ENCODE peak calls at places on chromosomes 6 and 20, in five cellular contexts. L is cardiac muscle cell, W is PC-9, D is iPS DF 6.9, I is gastrocnemius medialis. G is an unnamed sample.

GRCh38 chr6:4180653-4181255 is 45.4 kb upstream of the ECI2 start:
- DNase-seq in I (no peak), L (peak), D (no peak), W (no peak), G (no peak)

GRCh38 chr6:166119116-166119911 is 48.3 kb downstream of the TBXT start:
- DNase-seq in I (no peak), W (no peak), L (no peak), D (no peak), G (no peak)

GRCh38 chr6:168058691-168059551 is 20.1 kb downstream of the FRMD1 start:
- DNase-seq in W (no peak), L (no peak), D (no peak), I (no peak), G (no peak)

GRCh38 chr6:111710439-111710838 is 104.8 kb upstream of the TRAF3IP2 start:
- DNase-seq in D (no peak), I (no peak), L (no peak), W (no peak), G (no peak)

GRCh38 chr6:149061933-149062332 is 255.6 kb upstream of the TAB2 start:
- DNase-seq in W (no peak), L (no peak), D (no peak), I (no peak), G (no peak)

GRCh38 chr6:63049216-63049615 is 162.1 kb upstream of the FKBP1C start:
- DNase-seq in L (no peak), D (peak), I (no peak), W (no peak), G (no peak)

GRCh38 chr6:105087571-105088211 is 92.1 kb downstream of the POPDC3 start:
- DNase-seq in L (peak), W (peak), D (peak), I (peak), G (no peak)

GRCh38 chr20:34560141-34560523 is 1.6 kb downstream of the MAP1LC3A start:
- DNase-seq in L (no peak), I (no peak), W (no peak), D (no peak), G (peak)

GRCh38 chr6:34412643-34413214 is 13.1 kb downstream of the RPS10 start:
- DNase-seq in I (no peak), W (peak), D (no peak), L (peak), G (no peak)

GRCh38 chr6:33053230-33053629 is 20.2 kb downstream of the HLA-DPA1 start:
- DNase-seq in D (no peak), W (peak), L (peak), I (no peak), G (no peak)

GRCh38 chr6:39599341-39599740 is 125.9 kb downstream of the KIF6 start:
- DNase-seq in W (no peak), D (no peak), I (no peak), L (no peak), G (no peak)

GRCh38 chr20:63700199-63701050 is 4.0 kb downstream of the TNFRSF6B start:
- DNase-seq in I (no peak), W (no peak), L (no peak), D (no peak), G (no peak)

GRCh38 chr20:53711333-53712211 is 117.9 kb upstream of the ZNF217 start:
- DNase-seq in W (peak), D (no peak), L (no peak), I (no peak), G (no peak)
- H3K27ac ChIP-seq in W (no peak), D (no peak), L (no peak), I (no peak), G (no peak)

GRCh38 chr20:2693996-2694471 is 1.5 kb downstream of the EBF4 start:
- DNase-seq in D (no peak), L (peak), W (no peak), I (no peak), G (no peak)
- H3K4me3 ChIP-seq in D (no peak), L (peak), W (no peak), I (peak), G (peak)

DNA sequence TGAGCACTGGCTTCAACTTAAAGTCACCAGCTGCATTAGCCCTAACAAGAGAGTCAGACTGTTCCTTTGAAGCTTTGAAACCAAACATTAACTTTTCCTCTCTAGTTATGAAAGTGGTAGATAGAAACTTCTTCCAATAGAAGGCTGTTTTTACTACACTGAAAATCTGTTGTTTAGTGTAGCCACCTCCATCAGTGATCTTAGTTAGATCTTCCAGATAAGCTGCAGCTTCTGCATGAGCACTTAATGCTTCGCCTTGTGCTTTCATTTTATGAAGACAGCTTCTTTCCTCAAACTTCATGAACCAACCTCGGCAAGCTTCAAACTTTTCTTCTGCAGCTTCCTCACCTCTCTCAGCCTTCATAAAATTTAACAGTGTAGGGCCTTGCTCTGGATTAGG is 133.2 kb downstream of the INSM1 start:
- DNase-seq in I (no peak), L (no peak), D (no peak), W (no peak), G (no peak)
- H3K27ac ChIP-seq in I (no peak), L (no peak), D (no peak), W (no peak), G (no peak)

GRCh38 chr20:22568872-22569344 is 15.5 kb downstream of the FOXA2 start:
- DNase-seq in L (no peak), D (no peak), I (no peak), W (no peak), G (no peak)

GRCh38 chr20:22566876-22567658 is 17.3 kb downstream of the FOXA2 start:
- DNase-seq in I (no peak), W (no peak), D (no peak), L (no peak), G (no peak)

GRCh38 chr20:22572023-22572422 is 12.3 kb downstream of the FOXA2 start:
- DNase-seq in I (no peak), D (no peak), W (no peak), L (no peak), G (no peak)

GRCh38 chr20:22572491-22572890 is 11.9 kb downstream of the FOXA2 start:
- DNase-seq in D (no peak), L (no peak), I (no peak), W (no peak), G (no peak)

DNA sequence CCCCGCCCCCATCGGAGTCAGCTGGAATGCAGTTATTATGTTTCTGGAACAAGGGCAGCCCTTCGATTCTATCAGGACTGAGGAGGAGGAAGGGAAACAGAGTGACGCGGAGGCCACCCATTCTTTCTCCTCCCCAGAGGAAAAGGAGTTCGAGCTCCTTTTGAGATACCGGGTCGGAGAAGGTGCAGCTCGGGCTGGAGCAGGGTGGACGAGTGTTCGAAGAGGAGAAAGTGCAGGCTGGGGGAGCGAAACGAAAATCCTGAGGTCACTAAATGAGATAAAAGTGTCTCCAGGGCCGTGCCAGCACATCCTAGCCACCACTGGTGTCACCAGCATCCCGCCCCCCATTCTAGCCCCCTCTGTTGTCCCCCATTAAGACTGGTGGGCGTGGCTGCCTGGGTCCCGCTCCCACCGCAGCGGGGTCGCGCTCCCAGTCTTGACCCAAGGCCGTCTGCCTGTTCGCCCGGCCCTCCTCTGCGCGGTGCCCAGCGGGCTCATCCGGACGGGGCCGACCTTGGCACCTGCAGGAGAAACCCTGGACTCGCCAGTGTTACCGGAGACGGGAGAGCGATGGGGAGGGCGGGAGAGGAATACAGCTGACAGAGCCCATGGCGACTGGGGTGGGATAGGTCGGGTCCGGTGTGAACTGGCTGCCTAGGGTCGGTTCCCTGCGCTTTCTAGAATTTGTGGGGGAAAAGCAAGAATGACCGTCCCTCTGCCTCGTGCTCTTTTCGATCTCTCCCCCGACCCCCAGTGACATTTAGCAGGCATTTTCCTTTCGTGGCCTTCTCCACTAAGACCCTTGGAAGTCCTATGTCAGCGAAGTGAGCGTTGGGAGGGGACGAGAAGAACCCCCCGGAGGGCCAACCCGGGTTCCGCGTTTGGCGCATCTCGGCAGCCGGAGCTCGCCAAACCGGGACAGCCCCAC is 16.2 kb downstream of the FOXA2 start:
- DNase-seq in D (no peak), W (no peak), I (no peak), L (no peak), G (no peak)
- H3K4me3 ChIP-seq in D (no peak), W (no peak), I (no peak), L (no peak), G (peak)

GRCh38 chr20:38075161-38075998 is 41.8 kb downstream of the RPRD1B start:
- DNase-seq in D (no peak), W (no peak), I (no peak), L (no peak), G (no peak)
- H3K27ac ChIP-seq in D (no peak), W (no peak), I (peak), L (peak), G (peak)

GRCh38 chr6:6927437-6928361 is 180.1 kb upstream of the RREB1 start:
- DNase-seq in W (no peak), D (no peak), L (no peak), I (peak), G (no peak)
- H3K4me3 ChIP-seq in W (no peak), D (no peak), L (no peak), I (peak), G (no peak)

DNA sequence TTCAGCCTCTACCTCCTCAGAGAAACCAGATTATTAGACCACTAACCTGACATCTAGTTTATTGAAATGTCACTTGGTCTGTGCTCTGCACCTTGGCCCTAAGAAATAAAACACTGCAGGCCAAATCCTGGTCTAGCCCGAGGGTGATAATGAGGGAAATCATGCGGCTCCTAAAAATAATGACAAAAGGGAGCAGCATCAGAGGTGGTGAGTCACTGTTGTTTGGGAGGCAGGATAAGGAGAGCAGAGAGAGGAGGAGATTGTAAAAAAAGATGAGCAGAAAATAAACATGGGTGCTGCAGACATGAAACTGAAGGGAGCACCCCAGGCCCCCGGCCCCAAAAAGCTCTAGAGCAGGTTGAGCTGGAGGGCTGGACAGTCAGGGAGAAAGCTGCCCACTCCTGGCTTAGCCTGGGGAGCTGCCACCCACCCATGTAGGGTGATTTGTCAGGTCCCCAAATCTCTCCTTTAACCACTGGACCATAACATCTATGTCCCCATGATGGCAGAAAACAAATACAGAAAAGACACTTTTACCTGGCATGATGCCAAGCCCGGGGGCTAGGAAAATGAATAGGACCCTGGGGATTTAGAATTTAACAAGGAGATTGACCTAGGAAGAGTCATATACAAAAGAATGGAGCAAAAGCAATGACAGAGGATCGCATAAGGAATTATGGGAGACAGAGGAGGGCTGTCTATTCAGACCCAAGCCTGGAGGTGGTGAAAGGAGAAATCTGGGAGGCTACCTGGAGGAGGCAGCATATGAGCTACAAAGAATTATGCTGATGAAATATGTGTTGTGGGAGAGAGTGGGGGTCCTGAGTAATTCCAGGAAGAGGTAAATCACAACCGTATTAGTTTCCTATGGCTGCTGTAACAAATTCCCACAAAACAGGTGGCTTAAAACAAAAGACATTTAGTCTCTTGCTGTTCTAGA is 103.7 kb downstream of the SNAP25 start:
- DNase-seq in D (no peak), L (peak), I (no peak), W (no peak), G (no peak)
- H3K27ac ChIP-seq in D (no peak), L (no peak), I (no peak), W (no peak), G (no peak)